ENCODE peak calls at places on chromosome 12, in four cellular contexts. I, M, B and X are unnamed samples.

GRCh38 chr12:47818701-47819543 is 781 bp downstream of the HDAC7 start:
- DNase-seq in I (peak; percentile 31), M (peak; percentile 49), B (no peak), X (no peak)

GRCh38 chr12:105109465-105110212 is 2.1 kb downstream of the WASHC4 start:
- DNase-seq in I (no peak), M (no peak), B (no peak), X (no peak)

GRCh38 chr12:53097207-53097563 is 282 bp upstream of the IGFBP6 start:
- DNase-seq in I (no peak), M (no peak), B (no peak), X (no peak)

GRCh38 chr12:102990419-102990818 is 32.9 kb downstream of the ASCL1 start:
- DNase-seq in I (no peak), M (no peak), B (no peak), X (no peak)

GRCh38 chr12:89138048-89138852 is 214.1 kb downstream of the DUSP6 start:
- DNase-seq in I (no peak), M (no peak), B (no peak), X (no peak)

GRCh38 chr12:26274441-26275312 is 79.3 kb downstream of the SSPN start:
- DNase-seq in I (no peak), M (peak; percentile 85), B (peak; percentile 87), X (no peak)

GRCh38 chr12:130281157-130281799 is 56.4 kb upstream of the PIWIL1 start:
- DNase-seq in I (no peak), M (no peak), B (no peak), X (peak; percentile 10)

GRCh38 chr12:3004655-3005565 is 45.7 kb downstream of the TEAD4 start:
- DNase-seq in I (no peak), M (no peak), B (no peak), X (no peak)

GRCh38 chr12:57517187-57517586 is 3.1 kb downstream of the DDIT3 start:
- DNase-seq in I (no peak), M (no peak), B (no peak), X (no peak)

GRCh38 chr12:116592116-116592637 is 33.0 kb downstream of the MAP1LC3B2 start:
- DNase-seq in I (no peak), M (peak; percentile 84), B (no peak), X (no peak)

DNA sequence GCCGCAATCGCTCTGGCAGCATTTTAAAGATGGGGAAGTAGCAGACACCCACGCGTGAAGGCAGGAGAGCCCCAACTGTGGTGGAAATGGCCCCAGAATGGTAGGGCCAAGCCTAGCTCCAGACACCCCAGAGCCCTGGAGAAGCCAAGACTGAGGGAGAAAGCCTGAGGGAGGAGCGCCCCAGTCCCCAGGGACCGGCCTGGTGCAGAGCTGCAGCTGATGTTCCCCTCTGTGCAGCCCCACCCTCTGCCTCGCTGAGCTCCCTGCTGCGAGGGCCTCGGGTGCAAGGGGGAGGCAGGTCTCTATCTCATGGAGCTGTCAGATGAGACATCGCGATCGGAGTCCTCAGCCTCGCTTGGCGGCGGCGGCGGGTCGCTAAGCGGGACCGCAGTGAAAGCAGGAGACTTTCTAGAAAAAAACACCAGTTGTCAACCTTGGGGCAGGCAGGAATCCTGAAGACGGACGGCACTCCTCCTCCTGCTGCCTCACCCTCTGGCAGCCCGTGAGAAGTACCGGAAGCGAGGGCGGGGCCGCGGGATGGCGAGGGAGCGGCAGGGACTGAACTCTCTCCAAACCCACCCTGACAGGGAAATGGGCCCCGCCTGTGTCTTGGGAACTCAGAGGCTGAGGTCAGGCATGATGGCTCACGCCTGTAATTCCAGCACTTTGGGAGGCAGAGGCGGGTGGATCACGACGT is 6.0 kb downstream of the GAPDH start:
- DNase-seq in I (peak; percentile 39), M (peak; percentile 78), B (peak; percentile 76), X (peak; percentile 50)
- TF ChIP-seq CTCF in I (no peak), M (no peak), B (no peak), X (no peak)

GRCh38 chr12:118357327-118358007 is 15.2 kb downstream of the TAOK3 start:
- DNase-seq in I (peak; percentile 33), M (no peak), B (no peak), X (peak; percentile 7)
- TF ChIP-seq CTCF in I (peak; percentile 24), M (no peak), B (no peak), X (no peak)

GRCh38 chr12:133080051-133080618 is 588 bp upstream of the ZNF140 start:
- DNase-seq in I (peak; percentile 91), M (peak; percentile 97), B (peak; percentile 93), X (peak; percentile 97)
- TF ChIP-seq CTCF in I (no peak), M (no peak), B (peak; percentile 12), X (no peak)

DNA sequence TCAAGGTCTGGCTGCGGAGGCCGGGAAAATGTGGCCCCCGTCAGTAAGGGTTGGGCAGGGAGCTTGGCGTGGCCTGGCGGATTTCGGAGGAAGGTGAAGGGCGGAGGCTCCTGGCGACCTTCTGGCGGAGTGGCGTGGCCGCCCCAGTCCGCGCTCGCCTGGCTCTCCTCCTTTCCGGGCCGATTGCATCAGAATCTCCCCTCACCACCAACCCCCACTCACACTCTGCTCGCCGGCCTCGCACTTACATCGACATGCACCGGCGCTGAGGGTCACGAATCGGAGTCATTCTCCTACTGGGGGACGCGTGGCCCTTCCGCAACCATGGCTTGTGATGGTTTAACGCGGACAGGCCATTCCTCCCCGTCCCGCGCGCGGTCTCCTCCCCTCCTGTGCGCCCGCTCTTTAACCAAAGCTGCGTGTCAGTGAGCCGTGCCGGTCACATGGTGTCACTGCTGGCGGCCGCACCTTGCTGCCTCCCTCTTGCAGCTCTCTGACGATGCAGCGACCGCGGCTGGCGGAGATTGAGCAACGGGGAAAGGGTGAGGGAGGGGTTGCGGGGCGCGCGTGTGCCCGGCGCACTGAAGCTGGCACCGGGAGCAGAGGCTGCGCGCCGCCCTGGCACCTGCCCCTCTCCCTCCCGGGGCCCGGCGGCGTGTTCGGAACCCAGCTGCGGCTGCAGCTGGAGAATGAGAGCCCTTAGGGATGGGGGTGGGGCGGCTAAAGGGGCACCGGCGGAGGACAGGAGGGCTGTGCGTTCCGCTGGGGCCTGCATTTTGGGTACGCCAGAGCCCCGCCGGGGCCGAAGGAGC is at the start of gene SLC38A1:
- DNase-seq in I (peak; percentile 86), M (peak; percentile 88), B (no peak), X (peak; percentile 87)
- TF ChIP-seq CTCF in I (no peak), M (no peak), B (no peak), X (no peak)

GRCh38 chr12:63276537-63277365 is 125.8 kb upstream of the AVPR1A start:
- DNase-seq in I (no peak), M (peak; percentile 61), B (no peak), X (no peak)
- TF ChIP-seq CTCF in I (no peak), M (peak; percentile 35), B (peak; percentile 25), X (no peak)

DNA sequence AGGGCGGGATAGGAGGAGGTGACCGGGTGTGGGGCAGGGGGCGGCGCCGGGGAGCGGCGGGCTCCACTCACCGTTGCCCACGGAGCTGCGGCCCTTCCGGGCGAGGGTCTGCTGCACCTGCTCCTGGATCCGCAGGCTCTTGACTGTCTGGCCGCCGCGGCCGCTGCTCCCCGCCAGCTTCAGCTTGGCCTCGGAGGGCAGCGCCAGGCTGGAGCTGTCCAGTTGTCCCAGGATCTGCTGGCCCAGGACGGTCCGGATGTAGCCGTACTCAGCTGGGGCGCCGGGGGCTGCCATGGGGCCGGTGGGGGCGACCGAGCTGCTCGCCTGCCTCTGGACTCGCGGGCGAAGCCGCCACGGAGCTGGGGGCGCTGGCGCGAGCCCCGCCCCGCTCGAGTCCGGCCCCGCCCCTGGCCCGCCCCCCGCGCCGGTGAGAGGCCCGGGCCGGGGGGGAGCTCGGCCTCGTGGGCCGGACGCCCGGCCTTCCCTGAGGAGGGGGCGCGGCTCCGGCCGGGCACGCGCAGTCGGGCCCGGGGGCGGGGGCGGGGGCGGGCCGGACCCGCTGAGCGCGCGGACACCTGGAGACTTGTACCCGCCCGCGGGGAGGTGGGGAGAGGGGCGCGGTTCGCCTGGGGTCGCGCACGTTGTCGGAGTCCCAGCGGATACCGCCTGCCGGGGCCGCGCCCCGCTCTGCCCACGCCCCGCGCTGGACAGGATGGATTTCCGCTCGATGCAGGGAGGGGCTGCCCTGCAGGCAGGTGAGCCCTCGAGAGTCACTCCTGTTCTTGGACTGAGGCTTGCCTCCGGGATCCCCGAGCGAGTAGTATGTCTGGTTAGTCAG is at the start of gene PKP2:
- DNase-seq in I (no peak), M (peak; percentile 91), B (no peak), X (no peak)
- TF ChIP-seq CTCF in I (no peak), M (no peak), B (no peak), X (no peak)

GRCh38 chr12:121022713-121023112 is 6.4 kb upstream of the C12orf43 start:
- DNase-seq in I (no peak), M (no peak), B (no peak), X (no peak)

GRCh38 chr12:121030576-121031212 is 8.4 kb downstream of the OASL start:
- DNase-seq in I (no peak), M (no peak), B (no peak), X (no peak)

GRCh38 chr12:121025442-121026226 is 9.3 kb upstream of the C12orf43 start:
- DNase-seq in I (no peak), M (peak; percentile 50), B (no peak), X (no peak)

GRCh38 chr12:121023799-121024198 is 7.5 kb upstream of the C12orf43 start:
- DNase-seq in I (no peak), M (no peak), B (no peak), X (no peak)

DNA sequence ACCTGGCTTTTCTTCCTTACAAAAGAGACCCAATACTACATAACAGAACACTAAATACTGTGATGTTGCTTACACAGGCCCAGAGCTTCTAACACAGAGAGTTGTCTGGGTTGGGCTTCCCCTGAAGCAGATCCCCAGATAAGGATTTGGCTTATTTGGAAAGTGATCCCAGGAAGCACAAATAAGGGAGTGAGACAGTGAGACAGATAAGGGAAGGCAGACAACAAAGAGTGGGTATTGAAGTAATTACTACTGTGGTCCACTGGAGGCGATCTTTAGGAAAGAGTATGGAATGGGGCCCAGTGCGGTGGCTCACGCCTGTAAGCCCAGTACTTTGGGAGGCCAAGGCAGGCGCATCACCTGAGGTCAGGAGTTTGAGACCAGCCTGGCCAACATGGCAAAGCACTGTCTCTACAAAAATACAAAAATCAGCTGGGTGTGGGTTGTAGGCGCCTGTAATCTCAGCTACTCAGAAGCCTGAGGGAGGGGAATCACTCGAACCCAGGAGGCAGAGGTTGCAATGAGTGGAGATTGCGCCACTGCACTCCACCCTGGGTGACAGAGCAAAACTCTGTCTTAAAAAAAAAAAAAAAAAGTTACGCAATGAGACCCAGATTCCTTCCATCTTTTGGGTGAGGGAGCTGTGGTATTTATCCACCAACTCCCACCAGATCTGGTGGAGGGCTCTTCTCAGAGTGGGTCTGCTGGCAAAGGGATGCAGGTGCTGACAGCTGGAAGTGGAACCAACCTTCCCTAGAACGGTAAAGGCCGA is 10.2 kb upstream of the C12orf43 start:
- DNase-seq in I (no peak), M (no peak), B (no peak), X (no peak)
- TF ChIP-seq CTCF in I (no peak), M (no peak), B (peak; percentile 12), X (no peak)

DNA sequence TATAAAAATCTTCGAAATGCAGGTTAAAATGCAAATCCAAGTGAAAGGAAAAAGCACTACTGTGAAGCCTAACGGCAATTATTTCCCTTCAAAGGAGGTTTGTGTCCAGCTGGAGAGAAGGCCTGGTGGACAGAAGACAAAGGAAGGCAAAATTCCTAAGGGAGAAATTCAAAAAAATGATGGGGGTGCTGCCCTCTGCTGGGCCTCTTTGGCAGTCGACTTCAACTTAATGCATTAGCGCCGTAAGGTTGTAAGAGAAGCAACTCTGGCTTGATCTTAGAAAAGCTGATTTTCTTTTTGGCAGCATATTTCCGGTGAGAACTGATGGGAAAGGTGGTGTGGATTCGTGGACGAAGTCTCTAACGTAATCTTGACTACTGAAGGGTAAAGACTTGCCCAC is 34.3 kb upstream of the CHFR start:
- DNase-seq in I (no peak), M (no peak), B (no peak), X (no peak)
- TF ChIP-seq CTCF in I (no peak), M (no peak), B (no peak), X (no peak)